ENCODE peak calls at places on chromosomes 4 and X, in five cellular contexts. One of them, this sample, is unnamed.
A peak's percentile ranks its signal among the peaks of the same experiment; 100 is the strongest.

GRCh38 chrX:136712631-136713030 is 64.7 kb downstream of the CD40LG start:
- DNase-seq in IMR-90: no peak
- DNase-seq in body of pancreas: no peak
- DNase-seq in ovary: no peak
- DNase-seq in fibroblast of lung: no peak
- DNase-seq in this sample: no peak

GRCh38 chr4:129583868-129584267 is 487.9 kb downstream of the C4orf33 start:
- DNase-seq in body of pancreas: no peak
- DNase-seq in ovary: no peak
- DNase-seq in fibroblast of lung: peak; percentile 0
- DNase-seq in IMR-90: no peak
- DNase-seq in this sample: no peak

GRCh38 chr4:2273221-2273620 is 11.3 kb upstream of the MXD4 start:
- DNase-seq in fibroblast of lung: no peak
- DNase-seq in body of pancreas: no peak
- DNase-seq in IMR-90: no peak
- DNase-seq in ovary: no peak
- DNase-seq in this sample: no peak

GRCh38 chr4:43456383-43456782 is 563.9 kb downstream of the GRXCR1 start:
- DNase-seq in ovary: no peak
- DNase-seq in IMR-90: peak; percentile 81
- DNase-seq in fibroblast of lung: peak; percentile 91
- DNase-seq in body of pancreas: no peak
- DNase-seq in this sample: peak; percentile 35

GRCh38 chr4:139367421-139368090 is 65.3 kb upstream of the NDUFC1 start:
- DNase-seq in fibroblast of lung: peak; percentile 84
- DNase-seq in ovary: no peak
- DNase-seq in body of pancreas: no peak
- DNase-seq in IMR-90: peak; percentile 81
- DNase-seq in this sample: peak; percentile 41

GRCh38 chr4:70183168-70183939 is 12.2 kb upstream of the ODAM start:
- DNase-seq in IMR-90: peak; percentile 48
- DNase-seq in body of pancreas: peak; percentile 13
- DNase-seq in ovary: no peak
- DNase-seq in fibroblast of lung: peak; percentile 23
- DNase-seq in this sample: no peak

GRCh38 chr4:80240976-80241375 is 25.5 kb upstream of the FGF5 start:
- DNase-seq in IMR-90: peak; percentile 48
- DNase-seq in fibroblast of lung: peak; percentile 73
- DNase-seq in ovary: no peak
- DNase-seq in body of pancreas: no peak
- DNase-seq in this sample: no peak

GRCh38 chrX:34218063-34218462 is 85.9 kb upstream of the FAM47A start:
- DNase-seq in body of pancreas: no peak
- DNase-seq in IMR-90: no peak
- DNase-seq in ovary: no peak
- DNase-seq in fibroblast of lung: no peak
- DNase-seq in this sample: no peak

GRCh38 chrX:55008571-55009358 is 8.6 kb downstream of the APEX2 start:
- DNase-seq in IMR-90: peak; percentile 4
- DNase-seq in ovary: no peak
- DNase-seq in fibroblast of lung: peak; percentile 67
- DNase-seq in body of pancreas: no peak
- DNase-seq in this sample: peak; percentile 36

GRCh38 chr4:8478801-8479744 is 38.5 kb downstream of the TRMT44 start:
- DNase-seq in IMR-90: peak; percentile 35
- DNase-seq in body of pancreas: no peak
- DNase-seq in fibroblast of lung: no peak
- DNase-seq in ovary: no peak
- DNase-seq in this sample: no peak

GRCh38 chr4:78190595-78190994 is 133.5 kb downstream of the FRAS1 start:
- DNase-seq in body of pancreas: no peak
- DNase-seq in fibroblast of lung: no peak
- DNase-seq in IMR-90: no peak
- DNase-seq in ovary: no peak
- DNase-seq in this sample: no peak

GRCh38 chr4:168098257-168098717 is 6.0 kb downstream of the ANXA10 start:
- DNase-seq in fibroblast of lung: peak; percentile 83
- DNase-seq in IMR-90: peak; percentile 62
- DNase-seq in ovary: no peak
- DNase-seq in body of pancreas: no peak
- DNase-seq in this sample: no peak

GRCh38 chr4:56229947-56230346 is 157.3 kb downstream of the AASDH start:
- DNase-seq in IMR-90: no peak
- DNase-seq in body of pancreas: no peak
- DNase-seq in fibroblast of lung: no peak
- DNase-seq in ovary: no peak
- DNase-seq in this sample: no peak

GRCh38 chr4:146591986-146592385 is 46.7 kb upstream of the POU4F2 start:
- DNase-seq in body of pancreas: no peak
- DNase-seq in fibroblast of lung: no peak
- DNase-seq in ovary: no peak
- DNase-seq in IMR-90: no peak
- DNase-seq in this sample: no peak

GRCh38 chr4:159137176-159137575 is 34.3 kb downstream of the RAPGEF2 start:
- DNase-seq in IMR-90: no peak
- DNase-seq in ovary: no peak
- DNase-seq in body of pancreas: no peak
- DNase-seq in fibroblast of lung: no peak
- DNase-seq in this sample: no peak

GRCh38 chrX:15524417-15524816 is 23.8 kb downstream of the BMX start:
- DNase-seq in body of pancreas: no peak
- DNase-seq in fibroblast of lung: peak; percentile 78
- DNase-seq in ovary: no peak
- DNase-seq in IMR-90: peak; percentile 12
- DNase-seq in this sample: peak; percentile 3

GRCh38 chr4:147492761-147493160 is 11.9 kb downstream of the EDNRA start:
- DNase-seq in IMR-90: peak; percentile 87
- DNase-seq in fibroblast of lung: peak; percentile 86
- DNase-seq in body of pancreas: no peak
- DNase-seq in ovary: peak; percentile 24
- DNase-seq in this sample: no peak

GRCh38 chrX:106707771-106708454 is 18.6 kb upstream of the RNF128 start:
- DNase-seq in IMR-90: peak; percentile 94
- DNase-seq in ovary: no peak
- DNase-seq in body of pancreas: no peak
- DNase-seq in fibroblast of lung: peak; percentile 97
- DNase-seq in this sample: peak; percentile 74

DNA sequence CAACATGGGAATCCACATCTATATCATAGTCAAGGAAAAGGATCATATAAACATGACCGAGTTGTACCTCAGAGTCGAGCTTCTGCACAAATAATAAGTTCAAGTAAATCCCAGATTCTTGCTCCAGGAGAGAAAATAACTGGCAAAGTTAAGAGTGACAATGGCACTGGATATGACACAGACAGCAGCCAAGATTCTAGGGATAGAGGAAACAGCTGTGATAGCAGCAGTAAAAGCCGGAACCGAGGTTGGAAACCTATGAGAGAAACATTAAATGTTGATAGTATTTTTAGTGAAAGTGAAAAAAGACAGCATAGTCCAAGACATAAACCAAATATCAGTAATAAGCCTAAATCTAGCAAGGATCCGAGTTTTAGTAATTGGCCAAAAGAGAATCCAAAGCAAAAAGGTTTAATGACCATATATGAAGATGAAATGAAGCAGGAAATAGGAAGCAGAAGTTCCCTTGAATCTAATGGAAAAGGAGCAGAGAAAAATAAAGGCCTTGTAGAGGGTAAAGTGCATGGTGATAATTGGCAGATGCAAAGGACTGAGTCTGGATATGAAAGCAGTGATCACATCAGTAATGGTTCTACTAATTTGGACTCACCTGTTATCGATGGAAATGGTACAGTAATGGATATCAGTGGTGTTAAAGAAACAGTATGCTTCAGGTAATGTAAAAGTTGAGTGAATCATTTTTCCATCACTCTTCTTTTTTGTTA is 50.4 kb downstream of the FABP2 start:
- DNase-seq in fibroblast of lung: no peak
- DNase-seq in ovary: no peak
- DNase-seq in IMR-90: no peak
- DNase-seq in body of pancreas: no peak
- DNase-seq in this sample: no peak
- H3K36me3 ChIP-seq in fibroblast of lung: peaks cover 2% of the 10 kb centered on the region
- H3K36me3 ChIP-seq in ovary: no peaks in the 10 kb centered on the region
- H3K36me3 ChIP-seq in IMR-90: peaks cover 10% of the 10 kb centered on the region
- H3K36me3 ChIP-seq in body of pancreas: no peaks in the 10 kb centered on the region
- H3K36me3 ChIP-seq in this sample: peaks cover 13% of the 10 kb centered on the region

DNA sequence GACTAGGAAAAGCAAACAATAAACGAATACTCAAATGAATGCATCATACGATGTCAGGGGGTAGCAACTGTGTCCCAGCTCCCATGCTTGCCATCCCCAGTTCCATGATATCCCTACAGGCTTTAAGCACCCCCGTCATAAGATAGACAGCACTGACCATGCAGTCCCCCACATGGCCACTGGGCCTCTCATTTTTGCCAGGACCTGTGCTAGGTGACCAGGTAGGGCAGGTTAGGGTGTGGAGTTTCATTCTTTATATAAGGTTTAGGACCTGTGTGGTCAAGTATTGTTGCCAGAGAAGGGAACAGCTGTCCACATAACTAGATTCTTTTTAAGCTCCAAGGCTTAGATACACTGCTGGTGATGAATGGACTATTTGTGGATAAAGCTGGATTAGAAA is 9.7 kb downstream of the PPEF2 start:
- DNase-seq in fibroblast of lung: no peak
- DNase-seq in body of pancreas: no peak
- DNase-seq in IMR-90: no peak
- DNase-seq in ovary: no peak
- DNase-seq in this sample: no peak
- TF ChIP-seq CTCF in fibroblast of lung: peak; percentile 8
- TF ChIP-seq CTCF in body of pancreas: no peak
- TF ChIP-seq CTCF in IMR-90: no peak
- TF ChIP-seq CTCF in ovary: no peak
- TF ChIP-seq CTCF in this sample: peak; percentile 8

DNA sequence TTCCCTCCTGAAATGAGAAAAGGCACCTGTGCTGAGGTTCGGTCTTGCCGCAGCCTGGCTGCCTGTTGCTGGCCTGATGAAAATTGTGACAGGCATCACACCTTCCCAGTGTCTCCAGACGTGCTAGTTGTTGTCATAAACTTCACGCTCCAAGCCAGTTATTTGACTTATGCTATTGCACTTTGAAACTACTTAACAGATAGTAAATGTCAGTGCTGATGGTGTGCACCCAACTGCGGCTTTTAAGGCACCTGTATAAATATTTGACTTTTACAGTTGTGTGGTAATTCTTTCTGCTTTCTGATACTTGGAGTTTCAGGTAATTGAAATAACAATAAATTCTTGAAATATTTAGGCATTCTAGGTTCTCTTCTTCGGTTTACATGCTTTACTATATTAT is 1.8 kb downstream of the WWC2 start:
- DNase-seq in ovary: no peak
- DNase-seq in IMR-90: no peak
- DNase-seq in body of pancreas: no peak
- DNase-seq in fibroblast of lung: no peak
- DNase-seq in this sample: no peak
- H3K4me3 ChIP-seq in ovary: peak overlapping the region; percentile 0
- H3K4me3 ChIP-seq in IMR-90: peak overlapping the region; percentile 41
- H3K4me3 ChIP-seq in body of pancreas: no peak overlapping the region
- H3K4me3 ChIP-seq in fibroblast of lung: peak overlapping the region; percentile 89
- H3K4me3 ChIP-seq in this sample: peak overlapping the region; percentile 95

DNA sequence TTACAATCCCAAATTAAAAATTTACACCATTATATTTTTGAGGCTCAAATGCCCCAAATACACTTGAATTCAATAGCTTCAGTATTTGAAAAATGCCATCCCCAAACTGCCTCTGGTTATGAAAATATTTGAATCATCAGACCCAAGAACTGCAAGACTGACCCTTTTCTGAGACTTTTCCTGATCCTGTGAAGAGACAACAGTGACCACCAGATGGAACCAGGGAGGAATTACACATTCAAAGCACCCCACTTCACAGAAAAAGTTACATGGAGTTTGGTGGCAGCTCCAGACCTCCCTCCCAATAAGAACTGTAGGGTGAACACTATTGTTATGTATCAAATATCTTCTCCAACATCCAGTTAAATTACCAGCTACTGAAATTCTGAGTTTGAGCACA is 44.0 kb upstream of the SCD5 start:
- DNase-seq in fibroblast of lung: no peak
- DNase-seq in ovary: no peak
- DNase-seq in IMR-90: peak; percentile 28
- DNase-seq in body of pancreas: no peak
- DNase-seq in this sample: no peak
- H3K36me3 ChIP-seq in fibroblast of lung: peaks cover 13% of the 10 kb centered on the region
- H3K36me3 ChIP-seq in ovary: no peaks in the 10 kb centered on the region
- H3K36me3 ChIP-seq in IMR-90: peaks cover 54% of the 10 kb centered on the region
- H3K36me3 ChIP-seq in body of pancreas: peaks cover 6% of the 10 kb centered on the region
- H3K36me3 ChIP-seq in this sample: peaks cover 20% of the 10 kb centered on the region

GRCh38 chrX:9211269-9211668 is 177.3 kb upstream of the FAM9B start:
- DNase-seq in ovary: no peak
- DNase-seq in fibroblast of lung: no peak
- DNase-seq in body of pancreas: no peak
- DNase-seq in IMR-90: no peak
- DNase-seq in this sample: no peak
- TF ChIP-seq CTCF in ovary: no peak
- TF ChIP-seq CTCF in fibroblast of lung: no peak
- TF ChIP-seq CTCF in body of pancreas: no peak
- TF ChIP-seq CTCF in IMR-90: no peak
- TF ChIP-seq CTCF in this sample: no peak

GRCh38 chrX:119468186-119468929 is at the start of gene SLC25A5:
- DNase-seq in ovary: peak; percentile 70
- DNase-seq in IMR-90: peak; percentile 69
- DNase-seq in body of pancreas: peak; percentile 82
- DNase-seq in fibroblast of lung: peak; percentile 73
- DNase-seq in this sample: no peak

GRCh38 chrX:119467433-119467832 is 811 bp upstream of the SLC25A5 start:
- DNase-seq in fibroblast of lung: no peak
- DNase-seq in IMR-90: no peak
- DNase-seq in body of pancreas: peak; percentile 34
- DNase-seq in ovary: no peak
- DNase-seq in this sample: no peak

GRCh38 chrX:119468930-119469635 is 839 bp downstream of the SLC25A5 start:
- DNase-seq in fibroblast of lung: peak; percentile 69
- DNase-seq in ovary: peak; percentile 80
- DNase-seq in IMR-90: peak; percentile 71
- DNase-seq in body of pancreas: peak; percentile 89
- DNase-seq in this sample: no peak

GRCh38 chrX:119466970-119467369 is 1.3 kb upstream of the SLC25A5 start:
- DNase-seq in ovary: no peak
- DNase-seq in IMR-90: no peak
- DNase-seq in body of pancreas: peak; percentile 68
- DNase-seq in fibroblast of lung: no peak
- DNase-seq in this sample: no peak

DNA sequence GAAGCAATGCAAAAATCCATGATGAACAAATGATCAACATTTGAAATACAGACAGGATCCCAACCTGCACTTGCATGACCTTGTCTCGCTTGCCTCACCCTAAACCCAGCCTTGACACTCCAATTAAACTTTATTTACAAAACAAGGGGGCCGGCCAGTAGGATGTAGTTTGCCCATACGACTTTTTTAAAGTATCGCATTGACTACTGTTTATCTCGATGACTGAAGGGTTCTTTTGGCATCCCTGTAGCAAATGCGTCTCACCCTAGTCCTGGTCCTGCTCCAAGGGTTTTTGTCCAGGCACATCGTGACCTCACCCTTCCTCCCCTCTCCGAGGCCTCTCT is 430 bp upstream of the SLC25A5 start:
- DNase-seq in fibroblast of lung: no peak
- DNase-seq in body of pancreas: no peak
- DNase-seq in IMR-90: no peak
- DNase-seq in ovary: no peak
- DNase-seq in this sample: no peak
- H3K4me3 ChIP-seq in fibroblast of lung: peak overlapping the region; percentile 53
- H3K4me3 ChIP-seq in body of pancreas: no peak overlapping the region
- H3K4me3 ChIP-seq in IMR-90: peak overlapping the region; percentile 55
- H3K4me3 ChIP-seq in ovary: peak overlapping the region; percentile 82
- H3K4me3 ChIP-seq in this sample: peak overlapping the region; percentile 33